ENCODE peak calls at places on chromosomes 5 and 9, in seven cellular contexts. S, Z, P, K, U, O and W are unnamed samples.

GRCh38 chr5:81718300-81718699 is 32.6 kb downstream of the SSBP2 start:
- DNase-seq in S (no peak), Z (no peak), P (no peak), K (no peak), U (no peak), O (no peak), W (no peak)

GRCh38 chr5:51395666-51396356 is 12.6 kb downstream of the ISL1 start:
- DNase-seq in S (no peak), Z (peak), P (no peak), K (no peak), U (no peak), O (no peak), W (no peak)

GRCh38 chr9:34047864-34048729 is 590 bp downstream of the UBAP2 start:
- DNase-seq in S (peak), Z (peak), P (no peak), K (peak), U (peak), O (peak), W (no peak)

GRCh38 chr9:26264709-26265601 is 586.7 kb upstream of the TUSC1 start:
- DNase-seq in S (no peak), Z (no peak), P (peak), K (no peak), U (peak), O (no peak), W (peak)

GRCh38 chr5:154728884-154729283 is 26.3 kb upstream of the LARP1 start:
- DNase-seq in S (no peak), Z (no peak), P (no peak), K (no peak), U (no peak), O (no peak), W (no peak)

GRCh38 chr5:103624035-103624461 is 61.5 kb upstream of the NUDT12 start:
- DNase-seq in S (no peak), Z (no peak), P (peak), K (no peak), U (peak), O (no peak), W (peak)

GRCh38 chr9:76729980-76730737 is 34.1 kb upstream of the PCA3 start:
- DNase-seq in S (no peak), Z (peak), P (no peak), K (no peak), U (no peak), O (no peak), W (no peak)

GRCh38 chr9:80615964-80616363 is 1044.2 kb downstream of the TLE4 start:
- DNase-seq in S (no peak), Z (no peak), P (peak), K (no peak), U (no peak), O (no peak), W (peak)

GRCh38 chr9:121557581-121558422 is 58.2 kb upstream of the GGTA1 start:
- DNase-seq in S (no peak), Z (no peak), P (peak), K (no peak), U (peak), O (no peak), W (peak)

GRCh38 chr9:20340161-20340861 is 282.0 kb downstream of the MLLT3 start:
- DNase-seq in S (no peak), Z (no peak), P (peak), K (no peak), U (peak), O (no peak), W (peak)

GRCh38 chr9:130034570-130034969 is 8.4 kb downstream of the FNBP1 start:
- DNase-seq in S (no peak), Z (no peak), P (peak), K (no peak), U (peak), O (no peak), W (peak)

GRCh38 chr5:179125789-179126505 is 65.8 kb downstream of the ZNF354C start:
- DNase-seq in S (no peak), Z (no peak), P (no peak), K (no peak), U (no peak), O (no peak), W (no peak)

GRCh38 chr5:124264499-124264898 is 481.9 kb downstream of the ZNF608 start:
- DNase-seq in S (no peak), Z (no peak), P (no peak), K (no peak), U (no peak), O (no peak), W (no peak)

GRCh38 chr5:1480217-1480616 is 35.0 kb upstream of the SLC6A3 start:
- DNase-seq in S (no peak), Z (no peak), P (no peak), K (no peak), U (no peak), O (no peak), W (peak)

GRCh38 chr5:115366223-115366622 is 69.8 kb upstream of the CCDC112 start:
- DNase-seq in S (no peak), Z (no peak), P (peak), K (no peak), U (peak), O (no peak), W (peak)

GRCh38 chr5:176678584-176678983 is 31.3 kb downstream of the TSPAN17 start:
- DNase-seq in S (no peak), Z (no peak), P (no peak), K (no peak), U (no peak), O (no peak), W (no peak)

GRCh38 chr5:107476783-107477182 is 194.0 kb downstream of the EFNA5 start:
- DNase-seq in S (no peak), Z (no peak), P (no peak), K (peak), U (no peak), O (no peak), W (peak)

GRCh38 chr9:109411069-109411761 is 86.9 kb downstream of the PTPN3 start:
- DNase-seq in S (no peak), Z (no peak), P (no peak), K (no peak), U (no peak), O (peak), W (peak)

GRCh38 chr5:180521101-180521500 is 26.9 kb downstream of the CNOT6 start:
- DNase-seq in S (no peak), Z (no peak), P (no peak), K (no peak), U (peak), O (no peak), W (no peak)